ENCODE peak calls at places on chromosomes 5 and 9, in six cellular contexts. B, S, U, X, Z and O are unnamed samples.

GRCh38 chr5:55276771-55277170 is 30.7 kb downstream of the DHX29 start:
- DNase-seq in B (no peak), S (peak), U (no peak), X (no peak), Z (no peak), O (no peak)

GRCh38 chr9:98007251-98007928 is 24.2 kb downstream of the ANP32B start:
- DNase-seq in B (no peak), S (no peak), U (no peak), X (no peak), Z (no peak), O (no peak)

GRCh38 chr9:5580650-5581049 is 48.3 kb upstream of the RIC1 start:
- DNase-seq in B (no peak), S (no peak), U (no peak), X (no peak), Z (no peak), O (no peak)

GRCh38 chr9:77028478-77028877 is 9.0 kb downstream of the FOXB2 start:
- DNase-seq in B (no peak), S (no peak), U (no peak), X (no peak), Z (no peak), O (no peak)

GRCh38 chr9:127979333-127980055 is 1.3 kb downstream of the EEIG1 start:
- DNase-seq in B (peak), S (no peak), U (no peak), X (peak), Z (peak), O (peak)

GRCh38 chr5:9653811-9654210 is 23.7 kb upstream of the TAS2R1 start:
- DNase-seq in B (no peak), S (peak), U (no peak), X (peak), Z (no peak), O (no peak)

GRCh38 chr9:113523421-113524141 is 60.1 kb downstream of the RGS3 start:
- DNase-seq in B (no peak), S (no peak), U (no peak), X (peak), Z (no peak), O (peak)

GRCh38 chr9:87739546-87739945 is 13.6 kb downstream of the CTSL start:
- DNase-seq in B (no peak), S (no peak), U (no peak), X (no peak), Z (no peak), O (no peak)

GRCh38 chr5:148957591-148958202 is 105.2 kb downstream of the SH3TC2 start:
- DNase-seq in B (no peak), S (no peak), U (peak), X (peak), Z (peak), O (peak)

GRCh38 chr9:16335788-16336580 is 534.5 kb downstream of the BNC2 start:
- DNase-seq in B (peak), S (peak), U (no peak), X (no peak), Z (no peak), O (no peak)

GRCh38 chr5:147973086-147973485 is 66.7 kb upstream of the C5orf46 start:
- DNase-seq in B (no peak), S (no peak), U (no peak), X (no peak), Z (peak), O (no peak)

GRCh38 chr5:149667084-149667826 is 62.9 kb upstream of the PPARGC1B start:
- DNase-seq in B (no peak), S (no peak), U (no peak), X (peak), Z (no peak), O (no peak)

GRCh38 chr9:4922101-4922500 is 63.0 kb upstream of the JAK2 start:
- DNase-seq in B (no peak), S (no peak), U (no peak), X (no peak), Z (no peak), O (no peak)

GRCh38 chr5:139268364-139269202 is 25.0 kb upstream of the MATR3 start:
- DNase-seq in B (no peak), S (no peak), U (no peak), X (no peak), Z (no peak), O (no peak)

GRCh38 chr9:121744002-121744686 is 92.7 kb downstream of the DAB2IP start:
- DNase-seq in B (peak), S (no peak), U (no peak), X (peak), Z (no peak), O (peak)

GRCh38 chr5:123929055-123929474 is 417.1 kb downstream of the CSNK1G3 start:
- DNase-seq in B (no peak), S (no peak), U (no peak), X (no peak), Z (no peak), O (no peak)

GRCh38 chr5:34841816-34842215 is 2.9 kb downstream of the TTC23L start:
- DNase-seq in B (no peak), S (no peak), U (no peak), X (no peak), Z (no peak), O (no peak)

GRCh38 chr9:18824095-18824666 is 208.8 kb downstream of the SAXO1 start:
- DNase-seq in B (no peak), S (no peak), U (no peak), X (no peak), Z (peak), O (no peak)

GRCh38 chr5:108379722-108380530 is 2.0 kb downstream of the FBXL17 start:
- DNase-seq in B (no peak), S (no peak), U (no peak), X (no peak), Z (no peak), O (peak)

GRCh38 chr9:68690088-68690487 is 15.0 kb upstream of the PIP5K1B start:
- DNase-seq in B (peak), S (no peak), U (no peak), X (no peak), Z (no peak), O (no peak)

GRCh38 chr5:84729326-84729725 is 344.6 kb upstream of the EDIL3 start:
- DNase-seq in B (peak), S (no peak), U (no peak), X (no peak), Z (no peak), O (no peak)

GRCh38 chr9:70218767-70219166 is 40.0 kb upstream of the SMC5 start:
- DNase-seq in B (no peak), S (peak), U (no peak), X (no peak), Z (no peak), O (no peak)

GRCh38 chr9:36873247-36873875 is 160.7 kb downstream of the PAX5 start:
- DNase-seq in B (peak), S (no peak), U (peak), X (peak), Z (no peak), O (peak)

GRCh38 chr5:87099246-87099914 is 168.3 kb upstream of the RASA1 start:
- DNase-seq in B (no peak), S (no peak), U (no peak), X (no peak), Z (no peak), O (no peak)

GRCh38 chr9:38153910-38154291 is 84.9 kb upstream of the SHB start:
- DNase-seq in B (no peak), S (no peak), U (no peak), X (no peak), Z (no peak), O (no peak)